ENCODE peak calls at places on chromosome 17, in eight cellular contexts. E, C, V, P, S, U, Y and L are unnamed samples.

GRCh38 chr17:5785867-5786509 is 201.7 kb upstream of the NLRP1 start:
- DNase-seq in U (no peak), P (peak; percentile 64), S (no peak), E (peak; percentile 79), Y (no peak), V (no peak), C (no peak), L (no peak)

GRCh38 chr17:73029021-73029420 is 63.5 kb downstream of the SLC39A11 start:
- DNase-seq in E (no peak), P (no peak), S (no peak), V (no peak), C (no peak), Y (no peak), U (no peak), L (no peak)

GRCh38 chr17:63786961-63787711 is 13.2 kb downstream of the DDX42 start:
- DNase-seq in U (no peak), P (no peak), E (no peak), C (no peak), V (no peak), S (no peak), Y (no peak), L (no peak)

GRCh38 chr17:78671607-78672404 is 94.6 kb upstream of the DNAH17 start:
- DNase-seq in U (no peak), P (peak; percentile 50), Y (no peak), E (peak; percentile 10), S (no peak), C (no peak), V (no peak), L (no peak)

GRCh38 chr17:15112881-15113617 is 152.1 kb downstream of the PMP22 start:
- DNase-seq in Y (no peak), P (no peak), C (no peak), E (no peak), S (no peak), V (no peak), U (no peak), L (no peak)

GRCh38 chr17:69908599-69909368 is 166.2 kb upstream of the KCNJ16 start:
- DNase-seq in E (no peak), U (no peak), V (no peak), S (no peak), P (no peak), Y (no peak), C (no peak), L (no peak)

GRCh38 chr17:17876959-17877547 is 40.3 kb upstream of the SREBF1 start:
- DNase-seq in U (no peak), S (no peak), P (peak; percentile 56), Y (peak; percentile 76), V (peak; percentile 47), C (no peak), E (peak; percentile 36), L (no peak)

GRCh38 chr17:45696442-45696841 is 87.7 kb upstream of the CRHR1 start:
- DNase-seq in Y (no peak), V (no peak), C (no peak), S (no peak), P (no peak), E (no peak), U (no peak), L (no peak)

GRCh38 chr17:59825533-59826316 is 67.0 kb downstream of the TUBD1 start:
- DNase-seq in C (no peak), S (no peak), V (no peak), P (peak; percentile 96), U (no peak), E (peak; percentile 90), Y (no peak), L (no peak)

GRCh38 chr17:73490851-73491250 is 153.4 kb downstream of the SDK2 start:
- DNase-seq in E (no peak), U (no peak), V (no peak), Y (no peak), S (no peak), C (no peak), P (no peak), L (no peak)

GRCh38 chr17:2374549-2375285 is 26.1 kb downstream of the MNT start:
- DNase-seq in V (no peak), S (no peak), E (no peak), C (no peak), U (no peak), Y (no peak), P (no peak), L (no peak)

GRCh38 chr17:17362531-17362930 is 59.4 kb downstream of the NT5M start:
- DNase-seq in E (no peak), C (no peak), P (no peak), S (no peak), Y (no peak), U (no peak), V (no peak), L (no peak)

GRCh38 chr17:28008526-28008925 is 34.0 kb upstream of the NLK start:
- DNase-seq in V (no peak), C (no peak), E (peak; percentile 76), U (no peak), Y (peak; percentile 36), P (peak; percentile 69), S (no peak), L (peak; percentile 58)

DNA sequence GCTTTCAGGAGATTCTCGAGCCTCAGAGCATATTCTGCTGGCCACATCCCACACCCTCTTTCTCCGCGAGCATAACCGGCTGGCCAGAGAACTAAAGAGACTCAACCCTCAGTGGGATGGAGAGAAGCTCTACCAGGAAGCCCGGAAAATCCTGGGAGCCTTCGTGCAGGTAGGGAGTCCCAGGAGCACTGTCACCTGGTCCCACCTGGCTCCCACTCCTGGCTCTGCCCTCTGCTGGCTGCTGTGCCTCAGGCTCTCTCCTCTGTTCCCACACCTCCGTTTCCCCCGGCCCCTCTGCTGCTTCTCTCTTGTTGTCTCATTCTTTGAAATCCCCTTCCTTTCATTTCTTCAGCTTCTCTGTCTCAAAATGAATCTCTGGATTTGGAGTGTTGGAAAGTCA is 16.4 kb downstream of the LPO start:
- DNase-seq in E (no peak), S (no peak), V (no peak), U (no peak), Y (no peak), C (no peak), P (no peak), L (no peak)
- TF ChIP-seq CTCF in E (no peak), S (no peak), V (no peak), U (no peak), Y (no peak), C (no peak), P (no peak), L (peak; percentile 46)

GRCh38 chr17:35981908-35982330 is 622 bp upstream of the CCL16 start:
- DNase-seq in U (no peak), P (no peak), C (no peak), E (no peak), V (no peak), Y (no peak), S (no peak), L (no peak)
- TF ChIP-seq CTCF in U (no peak), P (no peak), C (no peak), E (no peak), V (no peak), Y (no peak), S (no peak), L (peak; percentile 53)

DNA sequence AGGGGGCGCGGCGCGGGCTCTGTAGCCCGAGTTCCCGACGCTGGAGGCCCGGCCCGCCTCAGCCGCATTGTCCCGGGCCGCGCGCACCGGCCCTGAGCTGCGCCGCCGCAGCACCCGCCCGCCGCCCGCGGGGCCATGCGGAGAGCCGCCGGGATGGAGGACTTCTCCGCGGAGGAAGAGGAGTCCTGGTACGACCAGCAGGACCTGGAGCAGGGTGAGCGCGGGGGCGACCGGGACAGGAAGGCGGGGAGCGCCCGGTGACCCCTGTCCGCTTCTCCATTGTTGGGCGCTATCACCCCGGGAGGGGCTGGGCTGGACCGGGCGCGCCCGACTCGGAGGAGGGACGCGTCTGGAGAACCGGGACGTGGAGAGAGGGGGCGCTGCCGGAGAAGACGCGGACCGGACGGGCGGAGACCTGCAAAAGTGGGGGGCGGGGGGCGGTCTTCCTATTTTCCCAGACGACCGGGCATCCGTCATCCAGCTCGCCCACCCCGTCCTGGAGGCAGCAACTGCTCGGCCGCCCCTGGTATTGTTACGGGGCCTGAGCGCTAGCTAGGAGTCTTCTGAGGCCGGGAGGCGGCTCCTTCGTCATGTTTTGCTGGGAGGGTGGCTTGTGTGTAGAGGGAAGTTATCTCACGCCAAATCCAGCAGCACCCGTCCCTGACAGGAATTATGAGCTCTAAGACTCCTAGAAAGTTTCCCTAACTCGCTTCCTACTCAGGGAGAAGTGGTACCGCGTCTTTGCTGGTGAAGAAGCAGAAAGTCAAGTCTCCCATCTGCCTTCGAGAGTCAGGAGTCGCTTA is 678 bp downstream of the CDR2L start:
- DNase-seq in E (peak; percentile 76), Y (peak; percentile 92), U (peak; percentile 75), S (peak; percentile 73), V (peak; percentile 84), P (peak; percentile 78), C (no peak), L (peak; percentile 58)
- TF ChIP-seq CTCF in E (peak; percentile 26), Y (peak; percentile 55), U (no peak), S (peak; percentile 24), V (no peak), P (peak; percentile 47), C (peak; percentile 70), L (peak; percentile 27)

GRCh38 chr17:58112970-58113631 is 29.9 kb downstream of the DYNLL2 start:
- DNase-seq in S (peak; percentile 58), V (peak; percentile 68), Y (peak; percentile 79), U (peak; percentile 92), C (no peak), E (peak; percentile 74), P (peak; percentile 56), L (peak; percentile 78)
- TF ChIP-seq CTCF in S (peak; percentile 89), V (peak; percentile 94), Y (peak; percentile 89), U (peak; percentile 57), C (peak; percentile 95), E (peak; percentile 98), P (peak; percentile 98), L (peak; percentile 92)

GRCh38 chr17:48594412-48595106 is 980 bp upstream of the HOXB5 start:
- DNase-seq in U (no peak), P (peak; percentile 55), C (no peak), E (no peak), V (no peak), Y (no peak), S (no peak), L (no peak)

GRCh38 chr17:48593840-48594411 is 347 bp upstream of the HOXB5 start:
- DNase-seq in S (peak; percentile 46), C (no peak), U (no peak), V (peak; percentile 83), E (peak; percentile 75), P (peak; percentile 97), Y (peak; percentile 68), L (peak; percentile 79)

GRCh38 chr17:48592097-48592496 is 1.5 kb downstream of the HOXB5 start:
- DNase-seq in U (no peak), P (no peak), C (no peak), S (no peak), Y (no peak), E (no peak), V (no peak), L (no peak)

GRCh38 chr17:48592592-48592991 is 987 bp downstream of the HOXB5 start:
- DNase-seq in C (no peak), V (no peak), P (no peak), S (no peak), E (no peak), Y (no peak), U (no peak), L (no peak)

GRCh38 chr17:48593126-48593829 is at the start of gene HOXB5:
- DNase-seq in V (no peak), E (no peak), P (no peak), S (no peak), Y (no peak), U (no peak), C (no peak), L (no peak)
- TF ChIP-seq CTCF in V (no peak), E (no peak), P (no peak), S (no peak), Y (no peak), U (no peak), C (no peak), L (no peak)